ENCODE peak calls at places on chromosomes 6 and 20, in five cellular contexts. D, K, H, E and C are unnamed samples.

GRCh38 chr6:1436334-1437306 is 47.2 kb downstream of the FOXF2 start:
- DNase-seq in E (peak), H (no peak), D (peak), K (peak), C (peak)

GRCh38 chr6:113645986-113646385 is 211.2 kb upstream of the MARCKS start:
- DNase-seq in K (no peak), D (no peak), H (no peak), E (no peak), C (no peak)

GRCh38 chr20:54293526-54293925 is 85.6 kb downstream of the PFDN4 start:
- DNase-seq in E (no peak), H (no peak), K (no peak), D (peak), C (no peak)

GRCh38 chr6:141483561-141484061 is 649.1 kb upstream of the GJE1 start:
- DNase-seq in D (peak), E (peak), K (peak), H (no peak), C (no peak)

GRCh38 chr20:22921595-22922421 is 113.3 kb upstream of the SSTR4 start:
- DNase-seq in E (no peak), H (no peak), D (peak), K (peak), C (no peak)

GRCh38 chr6:6747371-6747770 is 158.9 kb downstream of the LY86 start:
- DNase-seq in H (no peak), D (no peak), K (no peak), E (no peak), C (no peak)

GRCh38 chr6:155274533-155274932 is 10.7 kb downstream of the CLDN20 start:
- DNase-seq in D (peak), E (no peak), H (no peak), K (peak), C (peak)

GRCh38 chr20:3687655-3688054 is 5.8 kb upstream of the ADAM33 start:
- DNase-seq in D (peak), K (peak), E (no peak), H (no peak), C (no peak)

GRCh38 chr6:137200288-137200687 is 18.9 kb downstream of the IFNGR1 start:
- DNase-seq in D (no peak), K (no peak), E (no peak), H (no peak), C (no peak)

GRCh38 chr6:121305957-121306607 is 28.2 kb downstream of the TBC1D32 start:
- DNase-seq in K (peak), D (peak), E (no peak), H (no peak), C (peak)

GRCh38 chr6:153090241-153090930 is 40.7 kb downstream of the RGS17 start:
- DNase-seq in E (no peak), H (no peak), K (peak), D (peak), C (no peak)

GRCh38 chr6:117477988-117478852 is 4.3 kb upstream of the DCBLD1 start:
- DNase-seq in D (no peak), K (no peak), E (peak), H (no peak), C (no peak)

GRCh38 chr20:3846740-3847418 is at the start of gene MAVS:
- DNase-seq in E (peak), H (peak), K (peak), D (peak), C (peak)

GRCh38 chr6:29964904-29965872 is 22.9 kb downstream of the HLA-A start:
- DNase-seq in D (peak), K (peak), H (peak), E (peak), C (peak)

GRCh38 chr6:84926756-84927155 is 162.4 kb upstream of the TBX18 start:
- DNase-seq in K (no peak), H (no peak), D (no peak), E (no peak), C (no peak)

GRCh38 chr6:170074907-170075306 is 216.0 kb downstream of the DLL1 start:
- DNase-seq in K (no peak), H (no peak), D (no peak), E (peak), C (no peak)

GRCh38 chr6:72683797-72684196 is 61.9 kb downstream of the KCNQ5 start:
- DNase-seq in H (no peak), K (no peak), E (no peak), D (no peak), C (no peak)

GRCh38 chr6:151060096-151060741 is 179.5 kb upstream of the AKAP12 start:
- DNase-seq in K (peak), H (no peak), E (no peak), D (peak), C (no peak)

GRCh38 chr6:31058128-31058894 is 48.0 kb downstream of the MUC22 start:
- DNase-seq in H (no peak), K (peak), D (peak), E (no peak), C (peak)

GRCh38 chr6:18503588-18504231 is 116.6 kb downstream of the RNF144B start:
- DNase-seq in K (peak), H (peak), E (peak), D (peak), C (peak)

GRCh38 chr6:137655291-137655690 is 161.1 kb upstream of the OLIG3 start:
- DNase-seq in H (no peak), D (no peak), E (no peak), K (no peak), C (no peak)

GRCh38 chr20:63826753-63827152 is 4.3 kb downstream of the ZBTB46 start:
- DNase-seq in E (no peak), K (peak), D (no peak), H (no peak), C (no peak)

GRCh38 chr20:35791823-35792222 is 20.0 kb downstream of the PHF20 start:
- DNase-seq in E (no peak), D (peak), K (peak), H (no peak), C (no peak)

GRCh38 chr6:166853371-166854325 is 102.7 kb downstream of the RNASET2 start:
- DNase-seq in D (no peak), H (no peak), K (no peak), E (no peak), C (no peak)

GRCh38 chr6:22966711-22967110 is 397.3 kb downstream of the HDGFL1 start:
- DNase-seq in E (no peak), D (no peak), H (no peak), K (no peak), C (no peak)

GRCh38 chr6:16904957-16905356 is 143.7 kb upstream of the ATXN1 start:
- DNase-seq in H (no peak), D (no peak), K (no peak), E (no peak), C (no peak)

GRCh38 chr6:169943521-169944337 is 192.3 kb downstream of the ERMARD start:
- DNase-seq in H (no peak), E (no peak), D (no peak), K (no peak), C (no peak)

GRCh38 chr6:15129872-15130271 is 116.0 kb upstream of the JARID2 start:
- DNase-seq in K (no peak), D (no peak), E (no peak), H (no peak), C (no peak)
- TF ChIP-seq CTCF in K (no peak), D (no peak), E (no peak), H (no peak), C (no peak)

GRCh38 chr6:27809067-27809938 is 102.9 kb downstream of the OR2B2 start:
- DNase-seq in D (no peak), H (no peak), K (no peak), E (no peak), C (no peak)

GRCh38 chr6:27811383-27811782 is 100.8 kb downstream of the OR2B2 start:
- DNase-seq in E (no peak), H (no peak), K (no peak), D (no peak), C (no peak)

GRCh38 chr6:27810768-27811298 is 101.4 kb downstream of the OR2B2 start:
- DNase-seq in K (no peak), D (no peak), H (no peak), E (no peak), C (no peak)

GRCh38 chr6:27812078-27812804 is 100.0 kb downstream of the OR2B2 start:
- DNase-seq in E (no peak), K (no peak), H (no peak), D (no peak), C (no peak)

DNA sequence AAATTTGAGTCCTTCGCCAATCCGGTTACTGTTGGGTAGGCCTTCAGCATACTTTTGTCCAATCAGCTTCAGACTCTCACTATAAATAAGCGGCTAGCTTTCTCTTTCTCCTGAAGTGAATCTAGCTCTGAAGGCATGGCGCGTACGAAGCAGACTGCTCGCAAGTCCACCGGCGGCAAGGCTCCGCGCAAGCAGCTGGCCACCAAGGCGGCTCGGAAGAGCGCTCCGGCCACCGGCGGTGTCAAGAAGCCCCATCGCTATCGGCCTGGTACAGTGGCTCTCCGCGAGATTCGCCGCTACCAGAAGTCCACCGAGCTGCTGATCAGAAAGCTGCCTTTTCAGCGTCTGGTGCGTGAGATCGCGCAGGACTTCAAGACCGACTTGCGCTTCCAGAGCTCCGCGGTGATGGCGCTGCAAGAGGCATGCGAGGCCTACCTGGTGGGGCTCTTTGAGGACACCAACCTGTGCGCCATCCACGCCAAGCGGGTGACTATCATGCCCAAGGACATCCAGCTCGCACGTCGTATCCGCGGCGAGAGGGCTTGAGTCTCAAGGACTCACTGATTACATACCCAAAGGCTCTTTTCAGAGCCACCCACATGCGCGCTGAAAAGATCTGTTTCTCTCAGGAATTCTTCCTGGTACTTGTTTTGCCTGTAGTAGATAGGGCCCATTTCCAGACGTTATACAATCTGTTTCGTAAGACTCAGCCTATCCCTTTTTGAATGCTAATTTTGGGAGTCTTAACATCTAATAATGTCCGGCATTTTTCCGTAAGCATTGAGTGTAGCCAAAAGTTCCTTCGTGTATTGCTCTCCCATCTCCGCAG is 102.0 kb downstream of the OR2B2 start:
- DNase-seq in D (peak), H (no peak), E (peak), K (peak), C (peak)
- TF ChIP-seq CTCF in D (peak), H (no peak), E (no peak), K (peak), C (no peak)

GRCh38 chr20:21125072-21125848 is 622 bp upstream of the KIZ start:
- DNase-seq in K (peak), E (peak), H (no peak), D (peak), C (peak)
- TF ChIP-seq CTCF in K (no peak), E (peak), H (no peak), D (peak), C (no peak)

GRCh38 chr20:62528983-62529891 is 53.4 kb upstream of the GATA5 start:
- DNase-seq in E (no peak), D (no peak), K (no peak), H (no peak), C (no peak)

GRCh38 chr20:62527781-62528180 is 52.0 kb upstream of the GATA5 start:
- DNase-seq in H (no peak), K (no peak), E (no peak), D (no peak), C (no peak)

GRCh38 chr20:62530643-62531032 is 54.8 kb upstream of the GATA5 start:
- DNase-seq in D (no peak), E (no peak), K (no peak), H (no peak), C (no peak)

GRCh38 chr20:62531046-62531838 is 55.4 kb upstream of the GATA5 start:
- DNase-seq in H (no peak), D (no peak), E (no peak), K (no peak), C (no peak)

DNA sequence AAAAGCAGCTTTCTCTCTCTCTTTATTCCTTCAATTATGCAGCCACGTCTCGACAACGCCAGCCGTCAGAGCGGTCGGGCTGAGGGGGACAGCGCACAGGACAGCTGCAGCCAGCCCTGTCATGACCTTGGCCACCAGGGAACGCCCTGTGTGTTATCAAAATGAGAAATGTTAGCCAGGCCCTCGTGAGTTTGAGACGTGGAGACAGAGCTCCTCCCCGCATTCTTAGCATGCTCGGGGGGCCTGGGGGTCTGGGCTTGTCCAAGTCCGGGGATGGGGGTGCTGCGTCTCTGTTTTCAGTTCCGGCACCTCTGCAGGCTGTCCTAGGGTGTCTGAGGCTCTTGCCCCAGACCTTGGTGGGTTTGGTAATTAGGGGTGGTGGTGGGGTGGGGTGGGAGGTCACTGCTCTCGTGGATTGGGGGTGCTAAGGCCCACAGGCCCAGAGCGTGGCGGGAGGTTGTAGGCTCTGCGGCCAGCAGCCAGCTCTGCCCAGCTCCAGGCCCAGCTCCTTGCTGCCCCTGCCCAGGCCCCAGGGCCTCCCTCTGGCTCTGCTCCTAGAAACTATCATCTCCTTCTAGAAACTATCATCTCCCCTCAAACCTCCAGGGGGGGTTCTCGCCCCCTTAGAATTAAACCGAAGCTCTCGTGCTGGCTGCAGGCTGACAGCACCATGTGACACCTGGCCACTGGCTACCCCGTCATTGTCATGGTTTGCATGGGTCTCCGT is 54.3 kb upstream of the GATA5 start:
- DNase-seq in E (no peak), D (no peak), K (no peak), H (no peak), C (no peak)
- TF ChIP-seq CTCF in E (no peak), D (no peak), K (no peak), H (no peak), C (no peak)

GRCh38 chr20:37759761-37760209 is 66.0 kb downstream of the CTNNBL1 start:
- DNase-seq in E (no peak), K (no peak), D (no peak), H (no peak), C (no peak)

GRCh38 chr20:37757550-37757949 is 63.7 kb downstream of the CTNNBL1 start:
- DNase-seq in K (no peak), E (no peak), H (no peak), D (no peak), C (no peak)

GRCh38 chr20:37760322-37760721 is 66.5 kb downstream of the CTNNBL1 start:
- DNase-seq in D (no peak), E (no peak), K (no peak), H (no peak), C (no peak)

GRCh38 chr20:37756234-37756633 is 62.4 kb downstream of the CTNNBL1 start:
- DNase-seq in D (no peak), H (no peak), E (no peak), K (no peak), C (no peak)

DNA sequence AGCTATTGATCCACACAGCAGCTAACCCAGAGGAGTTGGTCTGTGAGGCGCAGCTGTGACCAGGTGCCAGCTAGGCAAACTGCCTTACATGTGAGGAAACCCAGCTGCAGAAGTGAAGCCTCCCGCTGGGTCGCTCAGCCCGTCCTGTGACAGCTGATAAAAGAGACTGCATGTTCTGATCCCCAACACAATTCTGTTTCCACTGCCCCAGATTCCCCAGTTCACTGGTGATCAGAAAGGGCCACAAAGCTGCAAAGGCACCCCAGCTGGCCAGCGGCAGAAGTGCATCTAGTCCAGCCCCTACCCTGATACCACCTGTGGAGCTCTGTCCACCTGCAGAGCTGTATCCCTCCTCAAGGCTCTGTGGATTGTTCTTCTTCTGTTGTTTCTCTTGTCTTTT is 64.5 kb downstream of the CTNNBL1 start:
- DNase-seq in H (no peak), D (no peak), E (no peak), K (no peak), C (peak)
- TF ChIP-seq CTCF in H (no peak), D (no peak), E (no peak), K (no peak), C (peak)

GRCh38 chr6:32114853-32115252 is 5.7 kb upstream of the TNXB start:
- DNase-seq in K (peak), H (no peak), D (peak), E (no peak), C (no peak)

GRCh38 chr6:32118782-32119628 is 9.0 kb downstream of the ATF6B start:
- DNase-seq in E (peak), H (peak), D (peak), K (peak), C (peak)

GRCh38 chr6:32117461-32117860 is 8.3 kb upstream of the TNXB start:
- DNase-seq in E (no peak), D (no peak), H (no peak), K (no peak), C (no peak)

GRCh38 chr6:32115623-32116022 is 6.5 kb upstream of the TNXB start:
- DNase-seq in H (no peak), D (no peak), E (no peak), K (no peak), C (no peak)

DNA sequence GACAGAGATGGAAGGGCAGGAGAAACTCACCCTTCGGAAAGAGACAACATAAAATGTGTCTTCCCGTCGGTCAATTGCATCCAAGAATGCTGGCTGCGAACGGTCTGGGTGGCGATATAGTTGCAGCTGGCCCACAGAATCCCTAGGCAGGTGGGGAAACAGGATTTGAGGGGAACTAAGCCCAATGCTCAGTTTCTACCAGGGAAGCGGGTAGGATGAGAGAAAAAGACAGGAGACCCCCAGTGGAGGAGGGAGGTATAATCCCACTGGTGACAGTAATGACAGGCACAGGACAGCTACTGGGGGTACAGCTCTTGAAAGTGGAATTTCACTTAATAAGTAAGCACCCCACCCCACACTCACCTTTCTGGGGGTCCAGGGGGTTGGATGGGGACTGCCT is 7.5 kb upstream of the TNXB start:
- DNase-seq in E (no peak), D (no peak), K (no peak), H (no peak), C (peak)
- TF ChIP-seq CTCF in E (peak), D (peak), K (peak), H (peak), C (peak)

DNA sequence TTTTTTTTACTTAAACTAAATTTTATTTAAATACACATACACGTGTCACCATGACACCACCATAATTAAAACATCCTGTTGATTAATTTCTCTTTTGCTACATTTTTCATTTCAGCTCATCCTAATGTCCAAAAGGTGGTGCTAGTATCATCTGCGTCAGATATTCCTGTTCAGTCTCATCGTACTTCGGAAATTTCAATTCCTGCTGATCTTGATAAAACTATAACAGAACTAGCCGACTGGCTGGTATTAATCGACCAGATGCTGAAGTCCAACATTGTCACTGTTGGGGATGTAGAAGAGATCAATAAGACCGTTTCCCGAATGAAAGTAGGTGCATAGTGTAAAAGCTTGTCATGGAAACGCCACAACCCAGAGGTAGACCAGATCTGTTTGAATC is 263.4 kb downstream of the UTRN start:
- DNase-seq in K (no peak), D (no peak), E (no peak), H (no peak), C (no peak)
- TF ChIP-seq CTCF in K (no peak), D (no peak), E (no peak), H (no peak), C (no peak)

GRCh38 chr20:38894091-38894847 is 31.9 kb upstream of the FAM83D start:
- DNase-seq in H (no peak), D (no peak), E (no peak), K (no peak), C (no peak)
- TF ChIP-seq CTCF in H (no peak), D (no peak), E (no peak), K (no peak), C (no peak)